ENCODE peak calls at places on chromosomes 6 and 20, in ten cellular contexts. One of them, this sample, is unnamed.
A peak's percentile ranks its signal among the peaks of the same experiment; 100 is the strongest.

GRCh38 chr20:41580384-41580783 is 37.8 kb downstream of the CHD6 start:
- DNase-seq in GM23248: no peak
- DNase-seq in upper lobe of right lung: no peak
- DNase-seq in body of pancreas: no peak
- DNase-seq in right cardiac atrium: no peak
- DNase-seq in SJSA1: no peak
- DNase-seq in thoracic aorta: no peak
- DNase-seq in sigmoid colon: no peak
- DNase-seq in Peyer's patch: no peak
- DNase-seq in HCT116: no peak
- DNase-seq in this sample: no peak

GRCh38 chr6:106084106-106084963 is 1.8 kb upstream of the PRDM1 start:
- DNase-seq in GM23248: peak; percentile 90
- DNase-seq in upper lobe of right lung: no peak
- DNase-seq in body of pancreas: peak; percentile 23
- DNase-seq in right cardiac atrium: no peak
- DNase-seq in SJSA1: peak; percentile 56
- DNase-seq in thoracic aorta: no peak
- DNase-seq in sigmoid colon: no peak
- DNase-seq in Peyer's patch: peak; percentile 69
- DNase-seq in HCT116: peak; percentile 72
- DNase-seq in this sample: peak; percentile 87

GRCh38 chr6:119895626-119896025 is 546.1 kb upstream of the MAN1A1 start:
- DNase-seq in GM23248: no peak
- DNase-seq in upper lobe of right lung: no peak
- DNase-seq in body of pancreas: no peak
- DNase-seq in right cardiac atrium: no peak
- DNase-seq in SJSA1: no peak
- DNase-seq in thoracic aorta: no peak
- DNase-seq in sigmoid colon: no peak
- DNase-seq in Peyer's patch: no peak
- DNase-seq in HCT116: no peak
- DNase-seq in this sample: no peak

GRCh38 chr6:31058128-31058894 is 48.0 kb downstream of the MUC22 start:
- DNase-seq in GM23248: peak; percentile 96
- DNase-seq in upper lobe of right lung: no peak
- DNase-seq in body of pancreas: no peak
- DNase-seq in right cardiac atrium: no peak
- DNase-seq in SJSA1: peak; percentile 52
- DNase-seq in thoracic aorta: no peak
- DNase-seq in sigmoid colon: no peak
- DNase-seq in Peyer's patch: peak; percentile 55
- DNase-seq in HCT116: peak; percentile 70
- DNase-seq in this sample: peak; percentile 97

GRCh38 chr6:47308223-47308567 is 1.5 kb downstream of the TNFRSF21 start:
- DNase-seq in GM23248: peak; percentile 6
- DNase-seq in upper lobe of right lung: no peak
- DNase-seq in body of pancreas: no peak
- DNase-seq in right cardiac atrium: no peak
- DNase-seq in SJSA1: no peak
- DNase-seq in thoracic aorta: no peak
- DNase-seq in sigmoid colon: no peak
- DNase-seq in Peyer's patch: no peak
- DNase-seq in HCT116: no peak
- DNase-seq in this sample: no peak

GRCh38 chr6:51467231-51467952 is 620.0 kb downstream of the PKHD1 start:
- DNase-seq in GM23248: no peak
- DNase-seq in upper lobe of right lung: no peak
- DNase-seq in body of pancreas: no peak
- DNase-seq in right cardiac atrium: no peak
- DNase-seq in SJSA1: no peak
- DNase-seq in thoracic aorta: no peak
- DNase-seq in sigmoid colon: no peak
- DNase-seq in Peyer's patch: no peak
- DNase-seq in HCT116: no peak
- DNase-seq in this sample: no peak

GRCh38 chr6:36364669-36365479 is 22.6 kb downstream of the ETV7 start:
- DNase-seq in GM23248: no peak
- DNase-seq in upper lobe of right lung: no peak
- DNase-seq in body of pancreas: peak; percentile 64
- DNase-seq in right cardiac atrium: no peak
- DNase-seq in SJSA1: no peak
- DNase-seq in thoracic aorta: no peak
- DNase-seq in sigmoid colon: no peak
- DNase-seq in Peyer's patch: peak; percentile 79
- DNase-seq in HCT116: no peak
- DNase-seq in this sample: peak; percentile 49

GRCh38 chr6:2744206-2744771 is 6.4 kb downstream of the MYLK4 start:
- DNase-seq in GM23248: peak; percentile 19
- DNase-seq in upper lobe of right lung: no peak
- DNase-seq in body of pancreas: peak; percentile 81
- DNase-seq in right cardiac atrium: peak; percentile 90
- DNase-seq in SJSA1: no peak
- DNase-seq in thoracic aorta: no peak
- DNase-seq in sigmoid colon: no peak
- DNase-seq in Peyer's patch: no peak
- DNase-seq in HCT116: no peak
- DNase-seq in this sample: no peak

GRCh38 chr20:34515484-34516037 is 661 bp upstream of the DYNLRB1 start:
- DNase-seq in GM23248: peak; percentile 19
- DNase-seq in upper lobe of right lung: peak; percentile 84
- DNase-seq in body of pancreas: peak; percentile 80
- DNase-seq in right cardiac atrium: no peak
- DNase-seq in SJSA1: no peak
- DNase-seq in thoracic aorta: no peak
- DNase-seq in sigmoid colon: peak; percentile 70
- DNase-seq in Peyer's patch: peak; percentile 86
- DNase-seq in HCT116: no peak
- DNase-seq in this sample: peak; percentile 42

GRCh38 chr20:28562510-28562898 is 2695.0 kb upstream of the DEFB115 start:
- DNase-seq in GM23248: peak; percentile 89
- DNase-seq in upper lobe of right lung: no peak
- DNase-seq in body of pancreas: no peak
- DNase-seq in right cardiac atrium: no peak
- DNase-seq in SJSA1: peak; percentile 84
- DNase-seq in thoracic aorta: no peak
- DNase-seq in sigmoid colon: no peak
- DNase-seq in Peyer's patch: no peak
- DNase-seq in HCT116: no peak
- DNase-seq in this sample: peak; percentile 79

GRCh38 chr6:143253630-143254029 is 192.9 kb downstream of the AIG1 start:
- DNase-seq in GM23248: no peak
- DNase-seq in upper lobe of right lung: no peak
- DNase-seq in body of pancreas: no peak
- DNase-seq in right cardiac atrium: no peak
- DNase-seq in SJSA1: no peak
- DNase-seq in thoracic aorta: no peak
- DNase-seq in sigmoid colon: no peak
- DNase-seq in Peyer's patch: no peak
- DNase-seq in HCT116: no peak
- DNase-seq in this sample: no peak

GRCh38 chr6:130890531-130890950 is 63.3 kb downstream of the SMLR1 start:
- DNase-seq in GM23248: peak; percentile 56
- DNase-seq in upper lobe of right lung: no peak
- DNase-seq in body of pancreas: no peak
- DNase-seq in right cardiac atrium: no peak
- DNase-seq in SJSA1: no peak
- DNase-seq in thoracic aorta: no peak
- DNase-seq in sigmoid colon: no peak
- DNase-seq in Peyer's patch: no peak
- DNase-seq in HCT116: no peak
- DNase-seq in this sample: peak; percentile 84

GRCh38 chr6:138678168-138678567 is 95.4 kb upstream of the CCDC28A start:
- DNase-seq in GM23248: no peak
- DNase-seq in upper lobe of right lung: no peak
- DNase-seq in body of pancreas: no peak
- DNase-seq in right cardiac atrium: no peak
- DNase-seq in SJSA1: no peak
- DNase-seq in thoracic aorta: no peak
- DNase-seq in sigmoid colon: no peak
- DNase-seq in Peyer's patch: no peak
- DNase-seq in HCT116: no peak
- DNase-seq in this sample: no peak

GRCh38 chr6:43671011-43671800 is 16.4 kb downstream of the MRPS18A start:
- DNase-seq in GM23248: no peak
- DNase-seq in upper lobe of right lung: no peak
- DNase-seq in body of pancreas: no peak
- DNase-seq in right cardiac atrium: peak; percentile 67
- DNase-seq in SJSA1: no peak
- DNase-seq in thoracic aorta: no peak
- DNase-seq in sigmoid colon: no peak
- DNase-seq in Peyer's patch: no peak
- DNase-seq in HCT116: no peak
- DNase-seq in this sample: no peak
- H3K4me1 ChIP-seq in GM23248: peaks cover 24% of the 10 kb centered on the region
- H3K4me1 ChIP-seq in upper lobe of right lung: peaks cover 35% of the 10 kb centered on the region
- H3K4me1 ChIP-seq in body of pancreas: peaks cover 51% of the 10 kb centered on the region
- H3K4me1 ChIP-seq in right cardiac atrium: peaks cover 21% of the 10 kb centered on the region
- H3K4me1 ChIP-seq in SJSA1: peaks cover 7% of the 10 kb centered on the region
- H3K4me1 ChIP-seq in thoracic aorta: peaks cover 16% of the 10 kb centered on the region
- H3K4me1 ChIP-seq in sigmoid colon: peaks cover 35% of the 10 kb centered on the region
- H3K4me1 ChIP-seq in Peyer's patch: no peaks in the 10 kb centered on the region
- H3K4me1 ChIP-seq in HCT116: peaks cover 10% of the 10 kb centered on the region
- H3K4me1 ChIP-seq in this sample: peaks cover 16% of the 10 kb centered on the region

GRCh38 chr6:109511832-109512231 is 28.8 kb upstream of the ZBTB24 start:
- DNase-seq in GM23248: no peak
- DNase-seq in upper lobe of right lung: no peak
- DNase-seq in body of pancreas: no peak
- DNase-seq in right cardiac atrium: no peak
- DNase-seq in SJSA1: no peak
- DNase-seq in thoracic aorta: no peak
- DNase-seq in sigmoid colon: no peak
- DNase-seq in Peyer's patch: no peak
- DNase-seq in HCT116: no peak
- DNase-seq in this sample: peak; percentile 23
- H3K4me3 ChIP-seq in GM23248: no peak overlapping the region
- H3K4me3 ChIP-seq in upper lobe of right lung: no peak overlapping the region
- H3K4me3 ChIP-seq in body of pancreas: no peak overlapping the region
- H3K4me3 ChIP-seq in right cardiac atrium: no peak overlapping the region
- H3K4me3 ChIP-seq in SJSA1: no peak overlapping the region
- H3K4me3 ChIP-seq in thoracic aorta: no peak overlapping the region
- H3K4me3 ChIP-seq in sigmoid colon: no peak overlapping the region
- H3K4me3 ChIP-seq in Peyer's patch: no peak overlapping the region
- H3K4me3 ChIP-seq in HCT116: no peak overlapping the region
- H3K4me3 ChIP-seq in this sample: no peak overlapping the region

GRCh38 chr20:25048519-25048952 is 9.4 kb downstream of the ACSS1 start:
- DNase-seq in GM23248: no peak
- DNase-seq in upper lobe of right lung: peak; percentile 71
- DNase-seq in body of pancreas: peak; percentile 46
- DNase-seq in right cardiac atrium: no peak
- DNase-seq in SJSA1: no peak
- DNase-seq in thoracic aorta: no peak
- DNase-seq in sigmoid colon: peak; percentile 51
- DNase-seq in Peyer's patch: peak; percentile 41
- DNase-seq in HCT116: no peak
- DNase-seq in this sample: no peak

GRCh38 chr20:25049261-25050060 is 8.5 kb downstream of the ACSS1 start:
- DNase-seq in GM23248: no peak
- DNase-seq in upper lobe of right lung: no peak
- DNase-seq in body of pancreas: no peak
- DNase-seq in right cardiac atrium: no peak
- DNase-seq in SJSA1: no peak
- DNase-seq in thoracic aorta: no peak
- DNase-seq in sigmoid colon: peak; percentile 68
- DNase-seq in Peyer's patch: peak; percentile 41
- DNase-seq in HCT116: no peak
- DNase-seq in this sample: no peak

GRCh38 chr20:25046736-25047666 is 10.9 kb downstream of the ACSS1 start:
- DNase-seq in GM23248: no peak
- DNase-seq in upper lobe of right lung: peak; percentile 44
- DNase-seq in body of pancreas: no peak
- DNase-seq in right cardiac atrium: no peak
- DNase-seq in SJSA1: no peak
- DNase-seq in thoracic aorta: no peak
- DNase-seq in sigmoid colon: peak; percentile 58
- DNase-seq in Peyer's patch: peak; percentile 38
- DNase-seq in HCT116: no peak
- DNase-seq in this sample: no peak

GRCh38 chr20:25046181-25046641 is 11.7 kb downstream of the ACSS1 start:
- DNase-seq in GM23248: no peak
- DNase-seq in upper lobe of right lung: peak; percentile 58
- DNase-seq in body of pancreas: peak; percentile 72
- DNase-seq in right cardiac atrium: peak; percentile 79
- DNase-seq in SJSA1: no peak
- DNase-seq in thoracic aorta: no peak
- DNase-seq in sigmoid colon: peak; percentile 51
- DNase-seq in Peyer's patch: peak; percentile 46
- DNase-seq in HCT116: no peak
- DNase-seq in this sample: no peak

DNA sequence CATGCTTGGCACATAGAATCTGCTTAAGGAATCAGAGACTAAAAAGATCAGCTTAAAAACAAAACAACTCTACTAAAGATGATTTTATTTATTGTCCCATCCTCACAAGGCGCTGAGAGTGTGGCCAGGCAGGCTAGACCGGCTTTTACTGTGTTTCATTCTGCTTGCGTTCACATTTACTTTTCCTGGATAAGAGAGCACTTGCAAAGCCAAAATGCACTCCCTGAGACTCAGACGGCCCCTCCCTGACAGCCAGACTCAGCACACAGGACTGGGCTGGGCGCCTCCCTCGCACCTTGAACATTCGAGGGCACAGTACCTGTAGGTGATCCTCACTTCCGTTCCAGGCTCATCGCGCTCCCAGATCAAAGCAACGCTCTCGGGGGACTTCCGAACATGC is 10.2 kb downstream of the ACSS1 start:
- DNase-seq in GM23248: no peak
- DNase-seq in upper lobe of right lung: peak; percentile 72
- DNase-seq in body of pancreas: no peak
- DNase-seq in right cardiac atrium: no peak
- DNase-seq in SJSA1: no peak
- DNase-seq in thoracic aorta: no peak
- DNase-seq in sigmoid colon: peak; percentile 54
- DNase-seq in Peyer's patch: peak; percentile 61
- DNase-seq in HCT116: no peak
- DNase-seq in this sample: no peak
- H3K4me1 ChIP-seq in GM23248: peaks cover 9% of the 10 kb centered on the region
- H3K4me1 ChIP-seq in upper lobe of right lung: peaks cover 57% of the 10 kb centered on the region
- H3K4me1 ChIP-seq in body of pancreas: peaks cover 99% of the 10 kb centered on the region
- H3K4me1 ChIP-seq in right cardiac atrium: peaks cover 47% of the 10 kb centered on the region
- H3K4me1 ChIP-seq in SJSA1: no peaks in the 10 kb centered on the region
- H3K4me1 ChIP-seq in thoracic aorta: peaks cover 60% of the 10 kb centered on the region
- H3K4me1 ChIP-seq in sigmoid colon: peaks cover 67% of the 10 kb centered on the region
- H3K4me1 ChIP-seq in Peyer's patch: peaks cover 5% of the 10 kb centered on the region
- H3K4me1 ChIP-seq in HCT116: no peaks in the 10 kb centered on the region
- H3K4me1 ChIP-seq in this sample: no peaks in the 10 kb centered on the region

DNA sequence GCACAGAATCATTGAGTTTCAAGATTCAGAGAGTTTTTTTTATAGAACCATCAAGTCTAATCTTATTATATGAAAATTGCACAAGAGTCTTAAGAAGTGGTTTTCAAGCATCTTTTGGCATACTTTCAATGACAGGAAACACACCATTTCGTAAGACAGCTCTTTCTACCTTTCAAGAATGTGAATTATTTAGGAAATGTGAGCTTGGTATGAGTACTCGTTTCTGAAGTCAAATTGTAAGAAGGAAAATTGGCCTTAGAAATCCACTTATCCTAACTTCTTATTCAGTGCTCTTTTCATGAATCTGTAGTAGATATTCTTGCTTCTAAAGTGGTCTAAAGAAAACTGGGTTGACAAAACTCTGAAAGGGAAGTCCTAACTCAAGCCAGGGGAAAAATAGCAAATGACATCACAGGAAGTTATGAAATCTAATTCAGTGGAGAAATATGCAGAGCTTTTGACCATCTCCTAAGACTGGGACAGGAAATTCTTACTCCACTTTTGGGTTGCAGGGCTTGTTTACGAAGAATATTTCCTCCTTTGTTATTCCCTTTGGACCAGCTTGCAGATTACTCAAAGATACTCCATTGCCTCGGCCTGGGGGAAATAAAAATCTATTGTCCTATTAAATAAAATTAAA is 38.4 kb upstream of the OGFRL1 start:
- DNase-seq in GM23248: peak; percentile 83
- DNase-seq in upper lobe of right lung: no peak
- DNase-seq in body of pancreas: no peak
- DNase-seq in right cardiac atrium: no peak
- DNase-seq in SJSA1: no peak
- DNase-seq in thoracic aorta: no peak
- DNase-seq in sigmoid colon: no peak
- DNase-seq in Peyer's patch: no peak
- DNase-seq in HCT116: no peak
- DNase-seq in this sample: peak; percentile 74
- H3K4me3 ChIP-seq in GM23248: peak overlapping the region; percentile 62
- H3K4me3 ChIP-seq in upper lobe of right lung: no peak overlapping the region
- H3K4me3 ChIP-seq in body of pancreas: no peak overlapping the region
- H3K4me3 ChIP-seq in right cardiac atrium: no peak overlapping the region
- H3K4me3 ChIP-seq in SJSA1: no peak overlapping the region
- H3K4me3 ChIP-seq in thoracic aorta: peak overlapping the region; percentile 36
- H3K4me3 ChIP-seq in sigmoid colon: no peak overlapping the region
- H3K4me3 ChIP-seq in Peyer's patch: no peak overlapping the region
- H3K4me3 ChIP-seq in HCT116: no peak overlapping the region
- H3K4me3 ChIP-seq in this sample: no peak overlapping the region

This sample was measured in astrocyte.